ENCODE peak calls at places on chromosomes 5 and 9, in five cellular contexts. Z is stomach; Y is CD4-positive, alpha-beta memory T cell; J is Panc1; K is SJSA1. U is an unnamed sample. For H3K4me1 and H3K9me3, the result is how much of the 10 kb centered on the place peaks cover.

GRCh38 chr5:124605516-124605915 is 140.9 kb downstream of the ZNF608 start:
- DNase-seq in J (no peak), Y (no peak), Z (no peak), K (no peak), U (no peak)

GRCh38 chr9:77977210-77977611 is 54.4 kb downstream of the GNAQ start:
- DNase-seq in K (peak), J (peak), Z (peak), Y (peak), U (peak)

GRCh38 chr9:91690540-91691249 is 259.3 kb downstream of the ROR2 start:
- DNase-seq in K (no peak), Z (no peak), J (no peak), Y (no peak), U (no peak)

GRCh38 chr5:68898961-68899471 is 194.8 kb upstream of the SLC30A5 start:
- DNase-seq in K (peak), Z (no peak), J (no peak), Y (no peak), U (no peak)

GRCh38 chr9:80648336-80648735 is 1041.0 kb downstream of the TLE1 start:
- DNase-seq in K (peak), Z (no peak), Y (no peak), J (no peak), U (no peak)

GRCh38 chr5:168788107-168788506 is 208.9 kb upstream of the PANK3 start:
- DNase-seq in J (no peak), Y (no peak), K (no peak), Z (no peak), U (no peak)

GRCh38 chr5:458547-459353 is 15.8 kb downstream of the EXOC3 start:
- DNase-seq in Z (no peak), J (no peak), Y (no peak), K (no peak), U (peak)

GRCh38 chr9:113471143-113471542 is 7.6 kb downstream of the RGS3 start:
- DNase-seq in J (no peak), K (no peak), Y (no peak), Z (no peak), U (no peak)

GRCh38 chr9:14170973-14171596 is 142.9 kb downstream of the NFIB start:
- DNase-seq in Z (no peak), K (peak), J (no peak), Y (no peak), U (no peak)

GRCh38 chr9:124259273-124260078 is 1.7 kb downstream of the NEK6 start:
- DNase-seq in Y (no peak), J (no peak), K (peak), Z (peak), U (no peak)

GRCh38 chr5:10792336-10792735 is 31.3 kb upstream of the DAP start:
- DNase-seq in K (no peak), Z (no peak), Y (no peak), J (no peak), U (no peak)

GRCh38 chr5:89037090-89037489 is 154.1 kb upstream of the MEF2C start:
- DNase-seq in K (peak), Y (no peak), J (no peak), Z (no peak), U (no peak)

GRCh38 chr9:129145841-129146292 is 32.2 kb downstream of the IER5L start:
- DNase-seq in Y (no peak), Z (no peak), K (peak), J (no peak), U (no peak)

GRCh38 chr9:84107995-84108394 is 127.4 kb downstream of the RMI1 start:
- DNase-seq in K (no peak), Z (no peak), J (no peak), Y (peak), U (no peak)

GRCh38 chr9:84107081-84107480 is 126.5 kb downstream of the RMI1 start:
- DNase-seq in J (no peak), Y (no peak), Z (no peak), K (no peak), U (no peak)

GRCh38 chr9:84101892-84102632 is 121.5 kb downstream of the RMI1 start:
- DNase-seq in K (no peak), Y (no peak), Z (no peak), J (no peak), U (no peak)
- H3K4me3 ChIP-seq in K (no peak), Y (no peak), Z (no peak), J (peak), U (no peak)

GRCh38 chr9:38018230-38018963 is 50.6 kb downstream of the SHB start:
- DNase-seq in J (no peak), K (no peak), Z (no peak), Y (no peak), U (no peak)

GRCh38 chr9:38017885-38018186 is 51.2 kb downstream of the SHB start:
- DNase-seq in K (no peak), Y (no peak), Z (no peak), J (no peak), U (no peak)

GRCh38 chr9:38016375-38017120 is 52.5 kb downstream of the SHB start:
- DNase-seq in Z (no peak), K (peak), Y (no peak), J (no peak), U (no peak)

GRCh38 chr9:38018964-38019602 is 49.9 kb downstream of the SHB start:
- DNase-seq in Y (no peak), K (peak), J (no peak), Z (peak), U (no peak)

DNA sequence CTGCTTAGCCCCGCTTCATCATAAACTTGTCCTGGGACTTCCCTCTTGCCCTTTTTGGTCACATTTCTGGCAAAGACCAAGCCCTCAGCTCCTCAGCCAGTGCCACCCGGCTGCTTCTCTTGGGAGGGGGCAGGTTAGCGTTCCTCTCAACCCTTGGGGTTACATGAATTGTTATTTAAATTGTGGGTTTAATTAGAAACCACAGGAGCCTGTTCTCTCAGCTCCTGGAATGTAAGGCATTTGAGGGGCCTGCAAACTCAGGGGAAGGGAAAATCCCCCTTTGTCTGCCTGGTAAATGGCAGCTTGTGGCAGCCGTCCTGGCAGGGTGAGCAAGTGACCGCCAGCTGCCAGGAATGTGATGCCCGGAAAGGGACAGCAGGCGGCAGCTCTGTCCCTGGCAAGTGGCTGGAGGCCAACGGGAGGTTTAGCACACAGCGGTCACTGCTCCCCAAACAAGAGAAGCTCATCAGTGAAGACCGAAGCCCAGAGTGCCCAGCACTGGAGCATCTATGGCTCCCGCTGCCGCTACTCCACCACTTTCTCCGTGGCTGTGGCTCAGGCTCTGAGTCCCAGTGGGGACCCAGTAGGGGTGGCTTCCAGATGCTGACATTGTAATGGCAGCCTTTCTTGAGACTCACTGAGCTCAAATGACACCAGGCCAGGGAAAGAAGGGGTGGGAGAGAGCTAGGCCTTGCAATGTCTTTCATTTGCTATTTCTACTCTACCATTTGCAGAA is 51.7 kb downstream of the SHB start:
- DNase-seq in J (no peak), Y (no peak), K (peak), Z (peak), U (no peak)
- H3K4me1 ChIP-seq in J (half or more), Y (under half), K (half or more), Z (half or more), U (under half)

GRCh38 chr5:140420226-140420570 is 18.6 kb downstream of the ANKHD1 start:
- DNase-seq in K (no peak), Z (no peak), J (no peak), Y (no peak), U (no peak)

GRCh38 chr5:140418862-140419520 is 17.4 kb downstream of the ANKHD1 start:
- DNase-seq in Y (no peak), J (no peak), K (no peak), Z (no peak), U (no peak)

GRCh38 chr5:140420665-140421361 is 19.2 kb downstream of the ANKHD1 start:
- DNase-seq in Y (no peak), Z (no peak), K (no peak), J (no peak), U (no peak)

GRCh38 chr5:140423609-140424008 is 22.0 kb downstream of the ANKHD1 start:
- DNase-seq in Z (no peak), Y (no peak), K (no peak), J (no peak), U (no peak)

DNA sequence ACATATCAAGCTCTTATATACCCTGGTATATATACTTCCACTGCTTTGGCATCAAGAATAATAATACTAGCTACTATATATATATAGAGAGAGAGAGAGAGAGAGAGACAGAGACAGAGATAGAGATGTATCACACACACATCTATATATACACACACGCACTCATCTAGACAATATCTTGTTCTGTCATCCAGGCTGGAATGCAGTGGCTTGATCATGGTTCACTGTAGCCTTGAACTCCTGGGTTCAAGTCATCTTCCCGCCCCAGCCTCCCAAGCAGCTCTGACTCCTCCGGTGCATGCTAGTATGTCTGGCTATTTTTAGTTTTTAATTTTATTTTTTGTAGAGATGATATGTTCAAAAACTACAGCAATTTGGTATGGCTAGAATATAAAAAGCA is 22.5 kb downstream of the ANKHD1 start:
- DNase-seq in K (no peak), Z (no peak), J (no peak), Y (no peak), U (no peak)
- H3K9me3 ChIP-seq in K (under half), Z (under half), J (under half), Y (under half), U (under half)

DNA sequence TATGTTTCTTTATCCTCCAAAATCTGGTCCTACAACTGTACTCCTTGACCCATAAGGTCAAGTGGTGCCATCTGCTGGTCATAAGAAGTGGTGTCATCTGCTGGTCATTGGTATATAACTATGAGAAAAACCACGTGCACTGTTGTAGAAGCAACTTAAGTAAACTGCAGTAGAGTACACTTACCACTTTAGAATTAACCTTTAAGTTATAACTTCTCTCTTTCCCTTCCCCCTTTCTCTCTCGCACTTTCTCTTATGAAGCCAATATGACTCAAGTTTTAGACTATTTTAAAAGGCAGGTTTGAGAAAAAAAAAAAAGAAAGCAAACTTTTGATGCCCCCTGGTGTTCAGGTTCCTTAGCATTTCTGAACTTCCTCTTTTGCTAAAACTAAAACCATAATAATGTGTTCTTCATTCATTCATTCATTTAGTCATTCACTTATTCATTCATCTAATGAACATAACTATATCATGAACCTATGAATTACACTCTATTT is 12.8 kb upstream of the MTAP start:
- DNase-seq in Y (peak), Z (peak), J (peak), K (peak), U (peak)
- H3K4me3 ChIP-seq in Y (no peak), Z (peak), J (peak), K (peak), U (peak)

DNA sequence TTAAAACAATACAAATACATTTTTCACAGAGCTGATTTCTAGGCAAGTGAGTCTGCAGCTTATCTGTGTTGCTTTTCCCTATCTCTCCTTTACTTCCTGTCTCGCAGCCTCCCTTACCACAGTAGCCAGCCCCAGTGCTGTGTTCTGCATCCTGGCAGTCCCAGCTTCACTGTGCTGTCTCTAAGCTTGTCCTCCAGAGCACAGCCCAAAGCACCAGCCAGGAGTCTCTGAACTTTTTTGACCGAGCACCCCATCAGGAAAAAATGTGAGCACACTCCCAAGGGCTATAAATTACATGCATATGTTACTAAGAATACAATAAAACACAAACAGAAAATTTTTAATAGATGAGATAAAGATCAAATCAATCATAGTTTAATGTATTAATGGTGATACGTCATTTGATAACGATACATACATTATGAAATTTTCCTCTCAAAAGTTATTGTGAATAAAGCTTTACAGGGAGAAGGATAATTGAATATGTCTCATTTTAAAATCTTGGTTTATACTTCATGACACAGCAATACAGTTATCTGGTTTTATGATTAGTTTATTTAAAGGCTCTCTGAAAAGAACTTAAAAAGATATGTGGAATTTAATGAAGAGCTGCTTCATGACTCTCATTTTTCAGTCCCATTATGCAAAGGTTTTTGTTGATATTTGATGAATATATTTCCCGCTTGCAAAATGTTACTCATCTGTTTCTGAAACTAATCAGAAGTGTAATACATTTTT is 7.3 kb upstream of the RHOBTB3 start:
- DNase-seq in J (no peak), Y (no peak), Z (peak), K (no peak), U (no peak)
- H3K4me1 ChIP-seq in J (under half), Y (under half), Z (half or more), K (half or more), U (under half)

DNA sequence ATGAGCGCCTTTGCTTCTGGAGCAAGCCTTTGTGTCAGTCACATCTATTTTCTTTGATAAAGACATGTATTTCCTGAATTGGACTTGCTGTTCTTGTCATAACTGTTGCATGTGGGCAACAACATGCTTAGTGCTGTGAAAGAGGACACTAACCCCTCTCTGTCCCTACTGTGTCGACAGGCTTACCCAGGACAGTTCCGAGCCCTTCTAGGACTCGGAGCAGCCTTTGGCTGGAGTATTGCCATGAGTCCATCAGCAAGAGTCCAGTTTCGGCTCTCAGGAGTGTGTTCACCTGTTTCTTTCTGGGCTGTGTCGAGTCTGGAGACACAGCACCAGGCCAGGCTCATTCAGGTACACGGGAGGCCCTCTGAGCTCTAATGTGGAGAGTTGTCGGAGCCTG is 36.1 kb upstream of the PHF2 start:
- DNase-seq in J (no peak), K (no peak), Y (no peak), Z (no peak), U (no peak)
- H3K9me3 ChIP-seq in J (under half), K (under half), Y (under half), Z (under half), U (under half)

DNA sequence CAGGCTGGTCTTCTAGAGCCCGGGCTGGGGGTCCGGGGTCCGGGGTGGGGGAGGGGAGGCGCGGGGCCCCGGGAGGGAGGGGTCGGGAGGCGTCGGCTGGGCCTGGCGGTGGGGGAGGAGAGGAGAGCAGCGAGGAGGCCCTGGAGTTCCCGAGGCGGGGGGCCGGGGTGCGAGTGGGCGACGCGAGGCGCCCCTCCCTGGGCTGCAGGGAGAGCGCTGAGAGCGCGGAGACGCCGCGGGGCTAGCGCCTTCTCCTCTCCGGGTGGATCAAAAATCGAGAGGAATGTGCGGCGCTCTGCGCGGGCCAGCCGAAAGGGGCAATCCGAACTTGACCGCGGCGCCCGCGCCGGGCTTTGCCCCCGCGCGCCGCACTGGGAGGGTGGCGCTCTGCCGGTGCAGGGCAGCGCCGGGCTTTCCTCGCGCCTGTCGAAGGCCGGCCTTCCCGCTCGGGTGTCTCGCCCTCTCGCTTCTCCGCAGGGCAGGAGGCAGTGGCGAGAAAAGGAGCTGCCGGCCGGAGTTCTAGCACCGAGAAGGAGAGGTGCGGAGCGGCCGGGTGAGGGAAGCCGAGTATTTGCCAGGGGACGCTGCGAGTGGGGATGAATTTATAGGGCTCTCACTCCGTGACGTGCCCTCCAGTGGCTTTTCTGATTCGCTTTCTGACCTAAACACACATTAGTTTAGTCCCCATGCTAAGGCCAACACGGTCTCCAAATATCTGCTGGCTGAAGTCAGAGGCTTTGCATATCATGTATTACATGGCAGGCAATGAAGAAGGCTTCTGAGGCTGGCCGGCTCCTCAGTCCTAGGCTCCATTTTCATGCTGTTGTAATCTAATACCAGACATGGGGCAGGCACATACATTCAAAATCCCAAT is at the start of gene GDNF:
- DNase-seq in K (peak), Z (peak), Y (no peak), J (no peak), U (no peak)
- H3K4me3 ChIP-seq in K (peak), Z (peak), Y (no peak), J (peak), U (no peak)

GRCh38 chr9:110156416-110156815 is 51.5 kb downstream of the C9orf152 start:
- DNase-seq in K (no peak), Z (no peak), J (no peak), Y (no peak), U (no peak)

GRCh38 chr9:110153431-110153830 is 54.5 kb downstream of the C9orf152 start:
- DNase-seq in Z (no peak), Y (no peak), J (no peak), K (no peak), U (no peak)

GRCh38 chr9:110157812-110158629 is 49.9 kb downstream of the C9orf152 start:
- DNase-seq in Y (no peak), K (no peak), J (no peak), Z (no peak), U (no peak)

GRCh38 chr9:110156902-110157301 is 51.1 kb downstream of the C9orf152 start:
- DNase-seq in Z (no peak), K (no peak), Y (peak), J (no peak), U (peak)

DNA sequence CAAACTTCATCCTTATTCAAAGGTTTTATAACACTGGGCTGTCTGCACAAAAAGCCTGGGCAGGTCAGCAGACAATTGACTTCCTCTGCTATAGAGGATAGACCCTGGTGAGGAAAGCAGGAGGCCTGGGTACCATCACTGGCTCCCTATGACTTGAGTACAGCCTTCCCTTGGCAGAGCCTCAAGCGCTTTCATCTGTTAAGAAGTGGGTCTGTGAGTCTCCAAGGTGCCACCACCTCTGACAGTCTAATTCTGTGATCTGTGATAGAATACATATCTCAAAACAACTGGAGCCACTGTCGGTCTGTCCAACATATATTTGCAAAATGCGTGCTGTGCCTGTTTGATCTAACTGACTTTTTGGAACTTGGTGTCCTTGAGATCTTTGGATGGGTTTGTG is 52.2 kb downstream of the C9orf152 start:
- DNase-seq in Z (no peak), J (no peak), Y (no peak), K (no peak), U (no peak)
- H3K4me1 ChIP-seq in Z (half or more), J (under half), Y (under half), K (under half), U (under half)